ENCODE peak calls at places on chromosomes 1 and 21, in five cellular contexts. P is hepatocyte, Y is tibial artery, O is pancreas, S is lower lobe of right lung. K is an unnamed sample.

GRCh38 chr1:53544731-53545515 is 85.7 kb downstream of the DMRTB1 start:
- DNase-seq in S (peak; percentile 20), P (no peak), Y (peak; percentile 47), O (peak; percentile 21), K (no peak)

GRCh38 chr21:18164933-18165332 is 79.7 kb upstream of the CHODL start:
- DNase-seq in S (no peak), P (no peak), O (no peak), Y (no peak), K (no peak)

GRCh38 chr1:190169311-190170067 is 308.2 kb downstream of the BRINP3 start:
- DNase-seq in O (no peak), P (no peak), S (no peak), Y (no peak), K (no peak)

GRCh38 chr1:162822391-162823200 is 32.1 kb downstream of the HSD17B7 start:
- DNase-seq in P (peak; percentile 32), O (peak; percentile 64), S (no peak), Y (peak; percentile 62), K (peak; percentile 14)

GRCh38 chr1:220810963-220811362 is 24.2 kb downstream of the MTARC1 start:
- DNase-seq in Y (no peak), P (no peak), O (no peak), S (no peak), K (no peak)

GRCh38 chr1:37845049-37845646 is 14.2 kb downstream of the MTF1 start:
- DNase-seq in S (no peak), P (no peak), O (no peak), Y (no peak), K (no peak)

GRCh38 chr1:3623441-3624150 is 1.2 kb upstream of the TPRG1L start:
- DNase-seq in O (no peak), P (no peak), Y (no peak), S (no peak), K (peak; percentile 10)

GRCh38 chr1:156419863-156420208 is 50.8 kb downstream of the RHBG start:
- DNase-seq in O (no peak), P (no peak), S (no peak), Y (no peak), K (no peak)

GRCh38 chr1:147389532-147390184 is 147.2 kb downstream of the CHD1L start:
- DNase-seq in S (no peak), P (peak; percentile 57), O (no peak), Y (no peak), K (no peak)

GRCh38 chr1:93689521-93690223 is 8.0 kb upstream of the BCAR3 start:
- DNase-seq in P (no peak), Y (no peak), S (no peak), O (no peak), K (no peak)

GRCh38 chr1:4978660-4979390 is 324.4 kb downstream of the AJAP1 start:
- DNase-seq in S (no peak), Y (no peak), O (no peak), P (no peak), K (no peak)

GRCh38 chr1:49016030-49016991 is 239.6 kb upstream of the BEND5 start:
- DNase-seq in O (no peak), Y (no peak), S (no peak), P (no peak), K (no peak)

GRCh38 chr1:46687095-46687659 is 15.5 kb downstream of the TEX38 start:
- DNase-seq in S (peak; percentile 85), P (peak; percentile 52), Y (peak; percentile 80), O (peak; percentile 91), K (peak; percentile 59)

GRCh38 chr1:161081519-161081918 is 7.8 kb downstream of the NECTIN4 start:
- DNase-seq in Y (no peak), P (no peak), S (no peak), O (no peak), K (no peak)

GRCh38 chr1:30914931-30915330 is 6.4 kb upstream of the SDC3 start:
- DNase-seq in Y (peak; percentile 10), S (no peak), O (peak; percentile 12), P (no peak), K (no peak)

GRCh38 chr1:220544901-220545303 is 17.0 kb downstream of the MARK1 start:
- DNase-seq in P (peak; percentile 18), Y (no peak), O (no peak), S (no peak), K (no peak)

GRCh38 chr1:80925130-80925780 is 875.5 kb upstream of the ADGRL2 start:
- DNase-seq in S (no peak), O (no peak), P (no peak), Y (no peak), K (no peak)

GRCh38 chr1:71049951-71050598 is 2.5 kb upstream of the PTGER3 start:
- DNase-seq in Y (no peak), S (no peak), P (peak; percentile 80), O (no peak), K (no peak)

GRCh38 chr1:54255026-54255425 is 55.1 kb downstream of the MRPL37 start:
- DNase-seq in P (no peak), Y (no peak), S (no peak), O (no peak), K (no peak)

GRCh38 chr21:32329776-32330175 is 31.1 kb downstream of the MRAP start:
- DNase-seq in P (no peak), S (no peak), O (no peak), Y (no peak), K (no peak)

GRCh38 chr1:60727553-60727952 is 354.8 kb upstream of the NFIA start:
- DNase-seq in P (peak; percentile 6), S (no peak), Y (no peak), O (no peak), K (no peak)

GRCh38 chr1:241645199-241645598 is 5.0 kb upstream of the CHML start:
- DNase-seq in P (no peak), S (no peak), O (no peak), Y (no peak), K (no peak)

GRCh38 chr1:78333426-78334012 is 157.3 kb upstream of the PTGFR start:
- DNase-seq in S (no peak), P (peak; percentile 56), Y (no peak), O (no peak), K (no peak)

GRCh38 chr21:43767498-43767979 is 8.6 kb downstream of the CSTB start:
- DNase-seq in O (no peak), Y (no peak), S (no peak), P (no peak), K (no peak)

GRCh38 chr21:43770066-43770655 is 5.9 kb downstream of the CSTB start:
- DNase-seq in P (no peak), S (no peak), O (no peak), Y (no peak), K (no peak)

GRCh38 chr21:43767980-43768867 is 7.9 kb downstream of the CSTB start:
- DNase-seq in P (peak; percentile 88), S (peak; percentile 87), O (no peak), Y (no peak), K (no peak)

GRCh38 chr21:43769325-43769958 is 6.7 kb downstream of the CSTB start:
- DNase-seq in Y (no peak), S (no peak), P (no peak), O (no peak), K (no peak)

DNA sequence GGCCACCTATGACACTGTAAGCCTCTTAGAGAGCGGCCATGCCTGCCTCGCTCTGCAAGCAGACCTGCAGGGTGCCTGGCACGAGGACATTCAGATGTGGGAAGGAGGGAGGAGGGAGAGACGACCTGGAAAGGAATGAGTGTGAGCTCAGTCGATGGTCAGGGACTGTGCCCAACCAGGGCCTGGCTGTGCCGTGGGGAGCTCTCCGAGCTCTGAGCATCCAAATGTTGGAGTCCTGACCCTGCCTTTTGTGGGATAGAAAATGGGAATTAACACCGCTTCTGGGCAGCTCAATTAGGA is 7.3 kb downstream of the CSTB start:
- DNase-seq in S (no peak), Y (no peak), P (no peak), O (no peak), K (no peak)
- H3K27ac ChIP-seq in S (peak overlapping the region; percentile 58), Y (no peak overlapping the region), P (peak overlapping the region; percentile 97), O (no peak overlapping the region), K (no peak overlapping the region)

DNA sequence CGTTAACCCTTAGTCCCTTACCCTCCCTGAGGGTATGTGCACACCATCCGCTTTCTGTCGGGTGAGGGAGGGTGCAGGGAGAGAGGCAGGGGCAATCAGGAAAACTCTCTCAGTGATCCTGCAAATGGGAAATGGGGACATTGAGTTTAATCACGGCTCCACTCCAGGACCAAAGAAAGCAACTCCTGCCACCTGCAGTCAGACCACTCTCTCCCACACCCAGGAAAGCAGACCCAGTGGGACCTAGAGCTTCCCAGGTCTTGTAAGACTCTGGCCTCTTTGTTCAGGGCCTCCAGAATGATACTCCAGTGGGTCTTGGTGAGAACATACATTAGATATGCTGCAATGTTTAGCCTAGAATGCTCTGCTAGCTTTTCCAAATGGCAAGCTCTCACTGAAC is 71.5 kb downstream of the GNG12 start:
- DNase-seq in Y (no peak), O (no peak), S (no peak), P (no peak), K (no peak)
- TF ChIP-seq CTCF in Y (no peak), O (no peak), S (no peak), P (no peak), K (no peak)

GRCh38 chr1:201711101-201711597 is 117.8 kb upstream of the IPO9 start:
- DNase-seq in P (no peak), S (no peak), Y (peak; percentile 80), O (no peak), K (no peak)
- H3K4me1 ChIP-seq in P (peaks cover 38% of the 10 kb centered on the region), S (peaks cover 68% of the 10 kb centered on the region), Y (peaks cover 59% of the 10 kb centered on the region), O (peaks cover 29% of the 10 kb centered on the region), K (peaks cover 51% of the 10 kb centered on the region)

GRCh38 chr1:9875636-9876000 is 34.5 kb downstream of the CTNNBIP1 start:
- DNase-seq in O (no peak), Y (no peak), S (no peak), P (no peak), K (no peak)

GRCh38 chr1:9877962-9878361 is 32.1 kb downstream of the CTNNBIP1 start:
- DNase-seq in Y (no peak), P (peak; percentile 13), S (no peak), O (no peak), K (no peak)

GRCh38 chr1:9874959-9875635 is 35.0 kb downstream of the CTNNBIP1 start:
- DNase-seq in O (peak; percentile 82), S (peak; percentile 73), P (peak; percentile 87), Y (peak; percentile 77), K (peak; percentile 66)

GRCh38 chr1:9881838-9882249 is 28.2 kb downstream of the CTNNBIP1 start:
- DNase-seq in Y (no peak), O (no peak), P (no peak), S (no peak), K (no peak)

GRCh38 chr1:9878421-9878820 is 31.6 kb downstream of the CTNNBIP1 start:
- DNase-seq in O (no peak), Y (no peak), S (no peak), P (no peak), K (no peak)
- H3K27ac ChIP-seq in O (no peak overlapping the region), Y (no peak overlapping the region), S (no peak overlapping the region), P (no peak overlapping the region), K (no peak overlapping the region)

GRCh38 chr21:34922487-34922886 is 126.6 kb downstream of the RUNX1 start:
- DNase-seq in P (no peak), Y (no peak), O (no peak), S (no peak), K (no peak)
- TF ChIP-seq CTCF in P (no peak), Y (no peak), O (no peak), S (no peak), K (no peak)

GRCh38 chr21:42807938-42808613 is 71.3 kb downstream of the WDR4 start:
- DNase-seq in S (no peak), O (no peak), Y (no peak), P (no peak), K (no peak)
- H3K4me1 ChIP-seq in S (peaks cover 11% of the 10 kb centered on the region), O (peaks cover 6% of the 10 kb centered on the region), Y (no peaks in the 10 kb centered on the region), P (peaks cover 5% of the 10 kb centered on the region), K (no peaks in the 10 kb centered on the region)

K was measured in heart right ventricle.